ENCODE peak calls at places on chromosomes 6 and 20, in four cellular contexts. I is stomach, W is A549, Z is ovary. J is an unnamed sample.

GRCh38 chr6:17930321-17930993 is 57.0 kb downstream of the KIF13A start:
- DNase-seq in I (no peak), W (no peak), Z (no peak), J (no peak)

GRCh38 chr6:111692327-111693164 is 86.9 kb upstream of the TRAF3IP2 start:
- DNase-seq in I (peak), W (no peak), Z (no peak), J (no peak)

GRCh38 chr20:34112600-34113061 is 588 bp upstream of the EIF2S2 start:
- DNase-seq in I (peak), W (peak), Z (peak), J (peak)

GRCh38 chr20:63941282-63942060 is 14.7 kb downstream of the UCKL1 start:
- DNase-seq in I (peak), W (no peak), Z (peak), J (no peak)

GRCh38 chr20:19723834-19724430 is 34.1 kb upstream of the RIN2 start:
- DNase-seq in I (no peak), W (no peak), Z (no peak), J (no peak)

GRCh38 chr6:109076421-109076820 is 18.2 kb downstream of the SESN1 start:
- DNase-seq in I (no peak), W (no peak), Z (no peak), J (no peak)

GRCh38 chr20:63686492-63687321 is 9.7 kb upstream of the TNFRSF6B start:
- DNase-seq in I (peak), W (no peak), Z (peak), J (peak)

GRCh38 chr20:59933296-59933848 is at the start of gene SYCP2:
- DNase-seq in I (peak), W (peak), Z (peak), J (no peak)

GRCh38 chr20:32431457-32431856 is 73.3 kb downstream of the ASXL1 start:
- DNase-seq in I (no peak), W (no peak), Z (no peak), J (no peak)

GRCh38 chr6:166738778-166739654 is 112.0 kb upstream of the RPS6KA2 start:
- DNase-seq in I (no peak), W (no peak), Z (no peak), J (no peak)

GRCh38 chr6:152112503-152113261 is 305.2 kb downstream of the ESR1 start:
- DNase-seq in I (peak), W (no peak), Z (no peak), J (peak)

GRCh38 chr20:62352402-62353288 is 14.5 kb downstream of the LAMA5 start:
- DNase-seq in I (peak), W (peak), Z (no peak), J (no peak)

GRCh38 chr6:6694368-6694780 is 105.9 kb downstream of the LY86 start:
- DNase-seq in I (no peak), W (no peak), Z (no peak), J (no peak)

GRCh38 chr6:133726188-133726587 is 162.7 kb upstream of the TCF21 start:
- DNase-seq in I (no peak), W (no peak), Z (no peak), J (no peak)

GRCh38 chr6:44081753-44082152 is 45.5 kb downstream of the MRPL14 start:
- DNase-seq in I (no peak), W (no peak), Z (no peak), J (no peak)

GRCh38 chr6:44080561-44081521 is 46.4 kb downstream of the MRPL14 start:
- DNase-seq in I (no peak), W (no peak), Z (no peak), J (no peak)

GRCh38 chr6:44084231-44085014 is 42.8 kb downstream of the MRPL14 start:
- DNase-seq in I (no peak), W (no peak), Z (no peak), J (no peak)

GRCh38 chr6:44085219-44085618 is 42.0 kb downstream of the MRPL14 start:
- DNase-seq in I (no peak), W (no peak), Z (no peak), J (no peak)

DNA sequence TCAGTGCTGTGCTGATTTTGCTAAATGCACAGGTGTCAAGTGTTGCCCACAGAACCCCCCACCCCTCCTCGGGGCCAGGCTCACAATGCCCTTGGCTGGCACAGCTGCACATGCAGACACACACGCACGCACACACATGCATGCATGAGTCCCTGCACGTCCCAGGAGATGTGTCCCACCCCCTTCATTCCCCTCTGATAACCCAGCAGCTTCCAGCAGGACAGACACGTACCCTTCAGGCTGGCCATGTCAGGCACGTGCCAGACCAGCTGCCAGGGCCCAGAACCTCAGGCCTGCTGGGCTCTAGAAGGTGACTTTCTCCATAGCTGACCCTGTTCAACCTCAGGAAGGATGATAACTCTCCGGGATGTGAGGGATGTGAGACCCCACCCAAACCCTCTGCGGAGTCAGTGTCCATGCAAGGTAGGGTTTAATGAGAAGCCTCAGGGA is 44.4 kb downstream of the MRPL14 start:
- DNase-seq in I (no peak), W (no peak), Z (no peak), J (no peak)
- H3K4me3 ChIP-seq in I (no peak), W (no peak), Z (no peak), J (no peak)

GRCh38 chr6:53547815-53548496 is 3.1 kb upstream of the GCLC start:
- DNase-seq in I (peak), W (peak), Z (peak), J (peak)
- TF ChIP-seq CTCF in I (no peak), W (no peak), Z (no peak), J (no peak)

DNA sequence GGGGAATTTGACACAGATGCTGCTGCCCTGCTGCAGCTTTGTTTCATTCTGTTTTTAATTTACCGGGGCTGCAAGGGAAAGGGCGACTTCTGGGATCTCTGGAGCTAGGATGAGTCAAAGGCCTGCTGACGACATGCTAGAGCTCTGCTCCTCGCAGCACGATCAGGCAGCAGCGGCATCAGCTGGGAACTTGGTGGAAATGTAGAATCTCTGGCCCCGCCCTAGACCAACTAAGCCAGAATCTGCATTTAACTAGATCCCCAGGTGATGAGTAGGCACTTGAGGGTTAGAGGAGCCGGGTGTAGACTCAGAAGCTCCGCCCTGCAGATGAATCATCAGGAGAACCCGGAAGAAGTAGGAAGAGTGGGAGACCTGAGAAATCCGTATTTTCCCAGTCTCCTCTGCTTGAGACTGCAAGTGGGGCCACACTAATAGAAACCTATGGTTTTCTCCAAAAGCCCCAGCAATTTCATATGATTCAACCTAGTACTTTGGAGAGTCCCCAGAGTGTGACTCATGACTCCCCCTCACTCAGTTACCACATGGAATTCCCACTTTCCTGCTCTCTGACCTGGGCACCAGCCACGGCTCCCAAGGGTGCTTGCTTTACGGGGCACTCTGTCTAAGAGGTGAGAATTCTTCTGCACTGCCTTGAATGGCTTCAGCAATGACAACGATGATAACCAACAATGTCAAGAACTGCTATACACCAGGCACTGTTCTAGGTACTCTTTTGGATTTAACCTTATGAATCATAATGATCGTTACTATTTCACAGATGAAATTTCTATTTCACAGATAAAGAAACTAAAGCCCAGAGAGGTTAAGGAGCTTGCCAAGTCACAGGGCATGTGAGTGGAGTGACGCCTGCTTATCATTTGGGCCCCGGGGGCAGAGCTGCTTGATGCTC is 18.1 kb downstream of the TUBB2B start:
- DNase-seq in I (peak), W (peak), Z (no peak), J (peak)
- TF ChIP-seq EP300 in I (no peak), W (no peak), Z (no peak), J (peak)

GRCh38 chr6:79868098-79868722 is 79.1 kb downstream of the ELOVL4 start:
- DNase-seq in I (no peak), W (peak), Z (no peak), J (no peak)
- H3K4me3 ChIP-seq in I (no peak), W (peak), Z (no peak), J (no peak)